ENCODE peak calls at places on chromosomes 16 and 17, in seven cellular contexts. I is CD8-positive, alpha-beta memory T cell; L is anterior cingulate cortex; E is activated effector memory CD4-positive, alpha-beta T cell treated with Interleukin-2 at 50 U/mL for 16 hours; O is cardiac muscle cell; Z is T-helper 9 cell; Q is HEK293T. K is an unnamed sample.

GRCh38 chr17:7137182-7137943 is 22.7 kb upstream of the ASGR2 start:
- DNase-seq in O (no peak), Z (no peak), E (no peak), Q (no peak), L (no peak), I (no peak), K (no peak)

GRCh38 chr16:11681977-11682654 is 13.9 kb downstream of the SNN start:
- DNase-seq in I (no peak), O (no peak), L (no peak), Z (no peak), E (no peak), Q (no peak), K (no peak)

GRCh38 chr17:66614469-66614868 is 220.4 kb upstream of the CACNG5 start:
- DNase-seq in L (no peak), Q (no peak), I (no peak), O (no peak), Z (no peak), E (no peak), K (no peak)

GRCh38 chr17:14474591-14474990 is 173.7 kb downstream of the HS3ST3B1 start:
- DNase-seq in O (no peak), Z (no peak), I (no peak), L (no peak), Q (no peak), E (no peak), K (no peak)

GRCh38 chr16:56399047-56399446 is 26.3 kb downstream of the AMFR start:
- DNase-seq in Q (no peak), I (no peak), E (no peak), Z (no peak), L (no peak), O (no peak), K (no peak)

GRCh38 chr17:688100-688989 is 26.3 kb downstream of the VPS53 start:
- DNase-seq in L (no peak), E (no peak), I (no peak), Z (no peak), O (no peak), Q (no peak), K (peak)

GRCh38 chr16:74898667-74899066 is 86.3 kb downstream of the WDR59 start:
- DNase-seq in I (no peak), O (no peak), Z (no peak), E (no peak), Q (no peak), L (peak), K (no peak)

GRCh38 chr17:49548506-49549310 is 27.0 kb upstream of the NXPH3 start:
- DNase-seq in I (no peak), O (peak), E (no peak), Q (peak), Z (no peak), L (no peak), K (no peak)

GRCh38 chr17:70863436-70864248 is 694.3 kb downstream of the KCNJ2 start:
- DNase-seq in Q (no peak), O (no peak), L (no peak), I (no peak), Z (no peak), E (no peak), K (no peak)

GRCh38 chr17:31591924-31592323 is 200.4 kb downstream of the RAB11FIP4 start:
- DNase-seq in Q (no peak), I (no peak), Z (no peak), O (no peak), L (no peak), E (no peak), K (no peak)

GRCh38 chr17:63540581-63540980 is 9.7 kb upstream of the DCAF7 start:
- DNase-seq in I (no peak), Q (no peak), Z (no peak), L (no peak), E (no peak), O (no peak), K (no peak)

GRCh38 chr16:788399-789126 is at the start of gene CHTF18:
- DNase-seq in L (peak), Q (peak), O (peak), I (peak), Z (peak), E (peak), K (peak)

GRCh38 chr17:74842599-74843351 is 16.9 kb downstream of the GRIN2C start:
- DNase-seq in Z (no peak), I (no peak), Q (peak), O (peak), E (no peak), L (peak), K (no peak)

GRCh38 chr16:61829631-61830030 is 206.6 kb downstream of the CDH8 start:
- DNase-seq in Q (no peak), E (no peak), L (no peak), I (no peak), O (no peak), Z (no peak), K (no peak)

GRCh38 chr17:67546578-67547527 is 169.8 kb downstream of the PITPNC1 start:
- DNase-seq in L (peak), Z (no peak), I (no peak), E (no peak), O (no peak), Q (no peak), K (no peak)

GRCh38 chr16:79845006-79845733 is 244.6 kb upstream of the MAF start:
- DNase-seq in E (no peak), O (no peak), Z (no peak), Q (no peak), I (no peak), L (no peak), K (no peak)

GRCh38 chr17:76935331-76935730 is 67.1 kb downstream of the MGAT5B start:
- DNase-seq in Z (no peak), I (no peak), L (no peak), O (no peak), E (no peak), Q (no peak), K (no peak)

GRCh38 chr16:21219551-21219950 is 8.2 kb upstream of the ZP2 start:
- DNase-seq in Z (no peak), I (no peak), O (no peak), Q (no peak), E (no peak), L (no peak), K (no peak)

GRCh38 chr17:82973456-82974135 is 105.8 kb upstream of the METRNL start:
- DNase-seq in Z (no peak), I (no peak), E (no peak), L (no peak), O (no peak), Q (no peak), K (no peak)

GRCh38 chr16:1403733-1404132 is 10.8 kb downstream of the UNKL start:
- DNase-seq in E (no peak), O (no peak), Q (no peak), L (no peak), I (no peak), Z (no peak), K (no peak)

GRCh38 chr16:73069581-73070262 is 21.8 kb upstream of the ZFHX3 start:
- DNase-seq in Z (no peak), I (no peak), Q (no peak), O (no peak), L (no peak), E (no peak), K (no peak)

GRCh38 chr16:57016301-57016700 is 26.9 kb downstream of the NLRC5 start:
- DNase-seq in Z (no peak), O (no peak), I (no peak), Q (no peak), L (no peak), E (no peak), K (no peak)

GRCh38 chr16:84044108-84044488 is 1.5 kb upstream of the SLC38A8 start:
- DNase-seq in O (peak), L (no peak), Z (no peak), Q (peak), E (no peak), I (no peak), K (no peak)

GRCh38 chr16:4052801-4053662 is 63.2 kb downstream of the ADCY9 start:
- DNase-seq in O (peak), E (no peak), Q (no peak), L (no peak), Z (no peak), I (no peak), K (no peak)

GRCh38 chr17:30926516-30926915 is 4.8 kb downstream of the ADAP2 start:
- DNase-seq in Q (no peak), O (no peak), Z (no peak), I (no peak), E (no peak), L (no peak), K (no peak)

GRCh38 chr17:66975614-66976378 is 11.3 kb downstream of the CACNG4 start:
- DNase-seq in E (no peak), O (no peak), I (no peak), Z (no peak), L (no peak), Q (peak), K (no peak)

GRCh38 chr17:80063815-80064585 is 27.6 kb downstream of the CCDC40 start:
- DNase-seq in L (no peak), O (no peak), Z (no peak), E (no peak), Q (no peak), I (no peak), K (no peak)

GRCh38 chr16:50260206-50261159 is 5.9 kb upstream of the ADCY7 start:
- DNase-seq in I (no peak), Z (no peak), E (no peak), Q (no peak), L (no peak), O (no peak), K (no peak)

GRCh38 chr16:27640277-27640600 is 90.3 kb downstream of the KATNIP start:
- DNase-seq in I (no peak), Q (no peak), Z (no peak), L (peak), O (no peak), E (no peak), K (no peak)

GRCh38 chr17:7767425-7768021 is 50.0 kb downstream of the DNAH2 start:
- DNase-seq in Q (no peak), Z (no peak), I (no peak), O (no peak), L (no peak), E (no peak), K (no peak)

GRCh38 chr17:53137919-53138318 is 684.8 kb upstream of the KIF2B start:
- DNase-seq in Q (no peak), I (no peak), L (no peak), E (no peak), Z (no peak), O (no peak), K (no peak)

GRCh38 chr16:80954985-80955384 is 51.7 kb downstream of the CMC2 start:
- DNase-seq in Q (no peak), Z (no peak), I (no peak), E (no peak), O (no peak), L (no peak), K (no peak)

GRCh38 chr17:59842901-59843652 is 49.7 kb downstream of the TUBD1 start:
- DNase-seq in E (no peak), O (no peak), Q (no peak), L (no peak), I (peak), Z (no peak), K (no peak)

GRCh38 chr17:1724351-1724868 is at the start of gene WDR81:
- DNase-seq in E (peak), L (peak), O (peak), Z (peak), Q (peak), I (peak), K (peak)